ENCODE peak calls at places on chromosomes 7 and 10, in seven cellular contexts. R, G, Y, S, B, X and E are unnamed samples.

GRCh38 chr10:31000071-31000787 is 31.4 kb downstream of the ZNF438 start:
- DNase-seq in R (no peak), G (no peak), Y (no peak), S (no peak), B (no peak), X (no peak), E (no peak)

GRCh38 chr7:36300696-36301350 is 88.8 kb upstream of the ANLN start:
- DNase-seq in R (no peak), G (no peak), Y (no peak), S (no peak), B (no peak), X (no peak), E (no peak)

GRCh38 chr7:107157091-107157490 is 11.7 kb upstream of the HBP1 start:
- DNase-seq in R (no peak), G (no peak), Y (no peak), S (no peak), B (no peak), X (no peak), E (no peak)

GRCh38 chr10:92241158-92241500 is 49.7 kb downstream of the CPEB3 start:
- DNase-seq in R (peak), G (no peak), Y (no peak), S (no peak), B (no peak), X (no peak), E (no peak)

GRCh38 chr10:31768467-31768866 is 160.2 kb downstream of the ARHGAP12 start:
- DNase-seq in R (peak), G (no peak), Y (no peak), S (no peak), B (peak), X (no peak), E (no peak)

GRCh38 chr7:12770227-12770975 is 83.0 kb downstream of the ARL4A start:
- DNase-seq in R (no peak), G (peak), Y (no peak), S (no peak), B (no peak), X (no peak), E (no peak)

GRCh38 chr7:22613466-22613865 is 113.5 kb upstream of the STEAP1B start:
- DNase-seq in R (no peak), G (no peak), Y (no peak), S (no peak), B (no peak), X (no peak), E (no peak)

GRCh38 chr10:102112210-102112817 is 7.9 kb downstream of the LDB1 start:
- DNase-seq in R (no peak), G (no peak), Y (no peak), S (no peak), B (no peak), X (no peak), E (no peak)

GRCh38 chr10:77869626-77870420 is 56.7 kb downstream of the DLG5 start:
- DNase-seq in R (no peak), G (no peak), Y (no peak), S (no peak), B (peak), X (no peak), E (no peak)

GRCh38 chr10:61477469-61477868 is 24.3 kb upstream of the TMEM26 start:
- DNase-seq in R (no peak), G (no peak), Y (no peak), S (no peak), B (no peak), X (no peak), E (no peak)

GRCh38 chr7:1922870-1923236 is 252.8 kb downstream of the ELFN1 start:
- DNase-seq in R (peak), G (no peak), Y (no peak), S (no peak), B (no peak), X (no peak), E (no peak)

GRCh38 chr7:2856388-2857169 is 12.5 kb upstream of the GNA12 start:
- DNase-seq in R (peak), G (no peak), Y (no peak), S (no peak), B (peak), X (no peak), E (no peak)

GRCh38 chr7:151759591-151760042 is 117.3 kb downstream of the PRKAG2 start:
- DNase-seq in R (peak), G (peak), Y (peak), S (no peak), B (peak), X (peak), E (peak)

GRCh38 chr7:94374231-94374630 is 20.5 kb upstream of the COL1A2 start:
- DNase-seq in R (peak), G (peak), Y (no peak), S (no peak), B (peak), X (no peak), E (peak)

GRCh38 chr7:1020849-1021251 is 23.5 kb upstream of the GPR146 start:
- DNase-seq in R (no peak), G (no peak), Y (no peak), S (no peak), B (no peak), X (no peak), E (no peak)

GRCh38 chr7:18995270-18995671 is 122.2 kb downstream of the TWIST1 start:
- DNase-seq in R (no peak), G (no peak), Y (no peak), S (no peak), B (no peak), X (no peak), E (no peak)

GRCh38 chr7:7228472-7228871 is 46.1 kb downstream of the C1GALT1 start:
- DNase-seq in R (no peak), G (no peak), Y (no peak), S (no peak), B (peak), X (no peak), E (no peak)

GRCh38 chr7:7808156-7808555 is 89.7 kb upstream of the RPA3 start:
- DNase-seq in R (peak), G (no peak), Y (no peak), S (no peak), B (peak), X (no peak), E (no peak)

GRCh38 chr7:98869374-98870070 is at the start of gene TMEM130:
- DNase-seq in R (peak), G (no peak), Y (peak), S (no peak), B (peak), X (no peak), E (no peak)

GRCh38 chr10:113991091-113991860 is 52.4 kb upstream of the ADRB1 start:
- DNase-seq in R (peak), G (no peak), Y (peak), S (no peak), B (no peak), X (no peak), E (no peak)

GRCh38 chr7:17844514-17845196 is 95.6 kb downstream of the SNX13 start:
- DNase-seq in R (peak), G (no peak), Y (no peak), S (no peak), B (peak), X (no peak), E (no peak)

GRCh38 chr10:99533496-99534455 is 1.0 kb downstream of the NKX2-3 start:
- DNase-seq in R (no peak), G (no peak), Y (no peak), S (no peak), B (no peak), X (no peak), E (no peak)

GRCh38 chr7:64886956-64887545 is 16.0 kb upstream of the ZNF273 start:
- DNase-seq in R (no peak), G (peak), Y (no peak), S (no peak), B (no peak), X (no peak), E (no peak)

GRCh38 chr10:93379366-93380042 is 102.6 kb downstream of the MYOF start:
- DNase-seq in R (peak), G (no peak), Y (peak), S (no peak), B (peak), X (no peak), E (no peak)

GRCh38 chr7:69602522-69602921 is 4.2 kb downstream of the AUTS2 start:
- DNase-seq in R (no peak), G (no peak), Y (no peak), S (no peak), B (no peak), X (no peak), E (no peak)

GRCh38 chr10:71748671-71749191 is 24.6 kb downstream of the VSIR start:
- DNase-seq in R (no peak), G (peak), Y (peak), S (no peak), B (no peak), X (no peak), E (no peak)

GRCh38 chr7:135147341-135147898 is 452 bp upstream of the TMEM140 start:
- DNase-seq in R (peak), G (peak), Y (no peak), S (no peak), B (peak), X (no peak), E (no peak)

GRCh38 chr7:2860627-2861133 is 16.6 kb upstream of the GNA12 start:
- DNase-seq in R (no peak), G (no peak), Y (no peak), S (no peak), B (no peak), X (no peak), E (no peak)

GRCh38 chr7:39749177-39749576 is 125.8 kb downstream of the RALA start:
- DNase-seq in R (peak), G (no peak), Y (no peak), S (no peak), B (peak), X (no peak), E (peak)

GRCh38 chr7:117279931-117280525 is 42.8 kb downstream of the WNT2 start:
- DNase-seq in R (no peak), G (no peak), Y (no peak), S (no peak), B (no peak), X (no peak), E (no peak)

GRCh38 chr7:4871056-4871680 is 9.3 kb upstream of the PAPOLB start:
- DNase-seq in R (peak), G (no peak), Y (no peak), S (no peak), B (peak), X (no peak), E (no peak)

GRCh38 chr10:49382826-49383225 is 13.1 kb downstream of the DRGX start:
- DNase-seq in R (no peak), G (no peak), Y (no peak), S (no peak), B (no peak), X (no peak), E (no peak)

GRCh38 chr7:37918526-37918925 is 1.9 kb upstream of the SFRP4 start:
- DNase-seq in R (no peak), G (no peak), Y (no peak), S (no peak), B (no peak), X (no peak), E (no peak)

GRCh38 chr7:22220947-22221346 is 136.0 kb downstream of the RAPGEF5 start:
- DNase-seq in R (peak), G (no peak), Y (no peak), S (no peak), B (peak), X (no peak), E (no peak)

GRCh38 chr10:116418394-116418793 is 9.3 kb upstream of the PNLIPRP3 start:
- DNase-seq in R (no peak), G (no peak), Y (no peak), S (no peak), B (no peak), X (no peak), E (no peak)